ENCODE peak calls at places on chromosome 3, in four cellular contexts. D, U, L and M are unnamed samples.
A peak's percentile ranks its signal among the peaks of the same experiment; 100 is the strongest.

GRCh38 chr3:9862391-9863235 is 17.4 kb downstream of the CIDEC start:
- DNase-seq in D (peak; percentile 53), U (peak; percentile 15), L (peak; percentile 66), M (no peak)

GRCh38 chr3:35484939-35485605 is 154.3 kb upstream of the ARPP21 start:
- DNase-seq in D (no peak), U (no peak), L (no peak), M (no peak)

GRCh38 chr3:51930439-51930838 is 11.3 kb downstream of the RRP9 start:
- DNase-seq in D (no peak), U (no peak), L (no peak), M (no peak)

GRCh38 chr3:112685435-112685834 is 44.5 kb upstream of the CCDC80 start:
- DNase-seq in D (peak; percentile 35), U (peak; percentile 89), L (no peak), M (no peak)

GRCh38 chr3:195878424-195879274 is 29.7 kb downstream of the TNK2 start:
- DNase-seq in D (no peak), U (no peak), L (no peak), M (no peak)

GRCh38 chr3:158845748-158846350 is 44.0 kb downstream of the MFSD1 start:
- DNase-seq in D (peak; percentile 68), U (peak; percentile 29), L (no peak), M (peak; percentile 54)

GRCh38 chr3:120420855-120421570 is 29.8 kb downstream of the FSTL1 start:
- DNase-seq in D (no peak), U (peak; percentile 75), L (no peak), M (no peak)

GRCh38 chr3:169661567-169662214 is 1.8 kb downstream of the MECOM start:
- DNase-seq in D (peak; percentile 76), U (peak; percentile 61), L (peak; percentile 60), M (no peak)

GRCh38 chr3:1269808-1270207 is 177.0 kb downstream of the CNTN6 start:
- DNase-seq in D (no peak), U (peak; percentile 30), L (no peak), M (no peak)

GRCh38 chr3:136512391-136512790 is 239.8 kb downstream of the STAG1 start:
- DNase-seq in D (no peak), U (peak; percentile 38), L (no peak), M (no peak)

GRCh38 chr3:74390121-74390870 is 224.2 kb downstream of the CNTN3 start:
- DNase-seq in D (no peak), U (peak; percentile 1), L (no peak), M (no peak)

GRCh38 chr3:77456881-77457280 is 417.0 kb downstream of the ROBO2 start:
- DNase-seq in D (peak; percentile 61), U (no peak), L (no peak), M (no peak)

GRCh38 chr3:105979961-105980360 is 111.1 kb upstream of the CBLB start:
- DNase-seq in D (no peak), U (peak; percentile 71), L (no peak), M (no peak)

GRCh38 chr3:72517804-72518442 is 330.3 kb downstream of the SHQ1 start:
- DNase-seq in D (peak; percentile 56), U (peak; percentile 50), L (no peak), M (no peak)

GRCh38 chr3:15797600-15798303 is at the start of gene ANKRD28:
- DNase-seq in D (peak; percentile 13), U (peak; percentile 98), L (no peak), M (no peak)

GRCh38 chr3:131795382-131796085 is 239.3 kb downstream of the CPNE4 start:
- DNase-seq in D (no peak), U (peak; percentile 83), L (no peak), M (no peak)

GRCh38 chr3:172987268-172987667 is 153.8 kb downstream of the SPATA16 start:
- DNase-seq in D (no peak), U (no peak), L (no peak), M (no peak)

GRCh38 chr3:148211725-148212124 is 486.0 kb upstream of the AGTR1 start:
- DNase-seq in D (no peak), U (peak; percentile 53), L (no peak), M (no peak)

GRCh38 chr3:34569437-34569836 is 771.0 kb downstream of the PDCD6IP start:
- DNase-seq in D (no peak), U (no peak), L (no peak), M (no peak)

GRCh38 chr3:152444029-152444641 is 175.4 kb downstream of the MBNL1 start:
- DNase-seq in D (peak; percentile 27), U (peak; percentile 56), L (no peak), M (no peak)

GRCh38 chr3:139491027-139491700 is 14.8 kb upstream of the RBP2 start:
- DNase-seq in D (peak; percentile 6), U (no peak), L (no peak), M (no peak)

GRCh38 chr3:70742081-70742480 is 429.6 kb upstream of the MDFIC2 start:
- DNase-seq in D (no peak), U (no peak), L (no peak), M (no peak)

GRCh38 chr3:133452603-133453313 is 52.9 kb downstream of the BFSP2 start:
- DNase-seq in D (no peak), U (no peak), L (no peak), M (no peak)

GRCh38 chr3:56862352-56863062 is 60.8 kb upstream of the ARHGEF3 start:
- DNase-seq in D (no peak), U (peak; percentile 96), L (no peak), M (no peak)

GRCh38 chr3:148999806-149000205 is 8.5 kb downstream of the GYG1 start:
- DNase-seq in D (no peak), U (peak; percentile 27), L (no peak), M (no peak)

GRCh38 chr3:64399205-64399800 is 174.0 kb upstream of the PRICKLE2 start:
- DNase-seq in D (peak; percentile 58), U (peak; percentile 50), L (no peak), M (no peak)

GRCh38 chr3:128469584-128469983 is 2.9 kb upstream of the DNAJB8 start:
- DNase-seq in D (no peak), U (no peak), L (no peak), M (no peak)

GRCh38 chr3:177427540-177427939 is 230.3 kb upstream of the TBL1XR1 start:
- DNase-seq in D (no peak), U (peak; percentile 80), L (no peak), M (peak; percentile 5)

GRCh38 chr3:24520941-24521305 is 26.3 kb upstream of the THRB start:
- DNase-seq in D (no peak), U (no peak), L (no peak), M (no peak)

GRCh38 chr3:119831022-119831421 is 49.1 kb downstream of the NR1I2 start:
- DNase-seq in D (no peak), U (no peak), L (no peak), M (no peak)

GRCh38 chr3:194046995-194047681 is 88.8 kb upstream of the HES1 start:
- DNase-seq in D (peak; percentile 38), U (no peak), L (peak; percentile 85), M (no peak)

GRCh38 chr3:131616719-131617118 is 113.9 kb upstream of the MRPL3 start:
- DNase-seq in D (no peak), U (no peak), L (no peak), M (no peak)

GRCh38 chr3:183212565-183212964 is 40.5 kb upstream of the B3GNT5 start:
- DNase-seq in D (no peak), U (no peak), L (no peak), M (no peak)

GRCh38 chr3:57856675-57857074 is 100.6 kb downstream of the SLMAP start:
- DNase-seq in D (peak; percentile 7), U (peak; percentile 18), L (no peak), M (peak; percentile 1)

GRCh38 chr3:55621026-55621422 is 133.9 kb upstream of the WNT5A start:
- DNase-seq in D (no peak), U (no peak), L (no peak), M (no peak)

GRCh38 chr3:55621648-55622047 is 134.5 kb upstream of the WNT5A start:
- DNase-seq in D (no peak), U (peak; percentile 20), L (no peak), M (no peak)

GRCh38 chr3:55622116-55622515 is 135.0 kb upstream of the WNT5A start:
- DNase-seq in D (no peak), U (peak; percentile 80), L (no peak), M (no peak)

GRCh38 chr3:55619186-55619808 is 132.2 kb upstream of the WNT5A start:
- DNase-seq in D (no peak), U (no peak), L (no peak), M (no peak)

DNA sequence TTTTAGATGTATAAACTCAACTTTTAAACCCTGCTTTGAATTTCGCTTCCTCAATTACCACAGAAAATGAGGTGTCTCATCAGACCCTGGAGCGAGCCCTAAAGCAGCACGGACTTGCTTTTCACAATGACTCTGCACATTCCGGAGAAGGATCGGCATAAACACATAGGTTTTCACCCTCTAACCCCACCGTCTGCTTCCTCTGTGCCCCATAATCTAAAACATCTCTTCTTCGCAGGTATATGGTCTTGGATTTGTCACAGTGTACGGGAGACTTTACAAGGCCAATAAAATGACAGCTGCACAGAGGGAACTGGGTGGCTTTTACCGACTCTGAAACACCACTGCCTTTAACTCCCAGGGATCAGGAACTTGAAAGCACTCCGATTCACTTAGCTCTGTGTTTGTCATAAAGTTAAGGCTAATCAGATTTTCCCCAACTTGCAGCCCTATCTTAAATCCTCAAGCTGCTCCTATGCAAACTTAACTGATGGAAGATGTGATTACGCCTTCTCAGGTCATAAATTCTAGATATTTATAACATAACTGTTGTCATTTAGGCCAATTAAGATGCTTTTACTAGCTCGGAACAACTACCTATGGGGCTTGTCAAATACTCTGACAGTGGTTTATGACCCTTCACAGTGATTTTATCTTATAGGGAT is 133.4 kb upstream of the WNT5A start:
- DNase-seq in D (no peak), U (peak; percentile 88), L (no peak), M (no peak)
- H3K4me3 ChIP-seq in D (no peak overlapping the region), U (no peak overlapping the region), L (no peak overlapping the region), M (no peak overlapping the region)

GRCh38 chr3:47035645-47036044 is 56.2 kb downstream of the NBEAL2 start:
- DNase-seq in D (no peak), U (no peak), L (no peak), M (no peak)
- H3K27ac ChIP-seq in D (no peak overlapping the region), U (no peak overlapping the region), L (no peak overlapping the region), M (no peak overlapping the region)

GRCh38 chr3:184335661-184336483 is 1.5 kb upstream of the FAM131A start:
- DNase-seq in D (peak; percentile 93), U (peak; percentile 76), L (peak; percentile 90), M (peak; percentile 84)

GRCh38 chr3:184337981-184338380 is 581 bp downstream of the FAM131A start:
- DNase-seq in D (no peak), U (no peak), L (no peak), M (no peak)

GRCh38 chr3:184338538-184338945 is 1.1 kb downstream of the FAM131A start:
- DNase-seq in D (peak; percentile 97), U (peak; percentile 84), L (peak; percentile 57), M (no peak)

GRCh38 chr3:184336484-184337230 is 743 bp upstream of the FAM131A start:
- DNase-seq in D (peak; percentile 67), U (peak; percentile 68), L (peak; percentile 55), M (no peak)

GRCh38 chr3:184337315-184337714 is at the start of gene FAM131A:
- DNase-seq in D (no peak), U (peak; percentile 61), L (no peak), M (no peak)
- H3K4me1 ChIP-seq in D (peaks cover 37% of the 10 kb centered on the region), U (peaks cover 32% of the 10 kb centered on the region), L (peaks cover 56% of the 10 kb centered on the region), M (peaks cover 19% of the 10 kb centered on the region)

GRCh38 chr3:11238057-11238456 is 34.1 kb upstream of the ATG7 start:
- DNase-seq in D (no peak), U (peak; percentile 97), L (no peak), M (no peak)
- H3K4me3 ChIP-seq in D (peak overlapping the region; percentile 39), U (no peak overlapping the region), L (no peak overlapping the region), M (no peak overlapping the region)